ENCODE peak calls at places on chromosomes 12 and 14, in eight cellular contexts. E is fibroblast of lung; P is Peyer's patch; Z is CD8-positive, alpha-beta memory T cell; Q is transverse colon; T is tibial artery; K is left ventricle myocardium inferior; B is RWPE2. L is an unnamed sample.
A peak's percentile ranks its signal among the peaks of the same experiment; 100 is the strongest.

GRCh38 chr12:3724096-3724805 is 28.7 kb downstream of the CRACR2A start:
- DNase-seq in T (no peak), K (no peak), E (no peak), B (no peak), Q (peak; percentile 36), Z (no peak), P (no peak), L (no peak)

GRCh38 chr12:16165506-16165905 is 112.0 kb downstream of the SLC15A5 start:
- DNase-seq in B (no peak), E (peak; percentile 63), T (peak; percentile 67), Q (peak; percentile 52), P (no peak), K (no peak), Z (no peak), L (peak; percentile 10)

GRCh38 chr12:30796508-30796780 is 41.7 kb upstream of the CAPRIN2 start:
- DNase-seq in Q (peak; percentile 13), T (no peak), E (peak; percentile 71), B (no peak), P (no peak), K (no peak), Z (peak; percentile 1), L (no peak)

GRCh38 chr14:21455592-21455911 is 371 bp downstream of the CHD8 start:
- DNase-seq in K (no peak), B (peak; percentile 51), Q (no peak), E (no peak), Z (no peak), T (no peak), P (no peak), L (no peak)

GRCh38 chr14:47678993-47679392 is 3.6 kb upstream of the MDGA2 start:
- DNase-seq in B (no peak), K (no peak), P (no peak), Q (no peak), Z (no peak), E (no peak), T (no peak), L (no peak)

GRCh38 chr12:123912415-123913385 is 59.9 kb downstream of the CCDC92 start:
- DNase-seq in K (no peak), Q (no peak), P (no peak), B (no peak), E (no peak), Z (no peak), T (no peak), L (no peak)

GRCh38 chr12:106954462-106955376 is 988 bp upstream of the TMEM263 start:
- DNase-seq in Q (peak; percentile 24), K (peak; percentile 39), P (peak; percentile 27), E (peak; percentile 8), B (peak; percentile 35), Z (no peak), T (peak; percentile 38), L (peak; percentile 28)

GRCh38 chr12:6363330-6364036 is 11.9 kb downstream of the SCNN1A start:
- DNase-seq in K (peak; percentile 82), Z (peak; percentile 59), Q (peak; percentile 89), B (no peak), P (peak; percentile 64), E (peak; percentile 53), T (peak; percentile 63), L (peak; percentile 84)

GRCh38 chr14:74065746-74066575 is 18.3 kb downstream of the ALDH6A1 start:
- DNase-seq in K (no peak), P (no peak), Z (no peak), E (peak; percentile 75), Q (no peak), T (no peak), B (no peak), L (no peak)

GRCh38 chr14:71143391-71144290 is 236.4 kb downstream of the PCNX1 start:
- DNase-seq in K (no peak), Q (no peak), T (no peak), E (peak; percentile 34), Z (peak; percentile 57), P (peak; percentile 18), B (peak; percentile 94), L (no peak)

GRCh38 chr14:36925094-36925493 is 247.3 kb downstream of the SLC25A21 start:
- DNase-seq in P (no peak), K (no peak), B (no peak), E (no peak), T (no peak), Z (no peak), Q (no peak), L (no peak)

GRCh38 chr12:58069268-58069967 is 128.1 kb downstream of the ATP23 start:
- DNase-seq in E (peak; percentile 74), P (no peak), T (no peak), K (no peak), B (no peak), Q (no peak), Z (no peak), L (no peak)

GRCh38 chr14:105257464-105257863 is 9.1 kb downstream of the BTBD6 start:
- DNase-seq in P (no peak), Q (peak; percentile 91), Z (no peak), K (no peak), T (no peak), E (no peak), B (no peak), L (no peak)

GRCh38 chr12:95240556-95240955 is 22.9 kb downstream of the VEZT start:
- DNase-seq in E (no peak), B (no peak), K (no peak), Z (no peak), T (no peak), P (no peak), Q (no peak), L (no peak)

GRCh38 chr12:19688489-19688888 is 249.2 kb downstream of the AEBP2 start:
- DNase-seq in Q (no peak), Z (no peak), T (no peak), K (no peak), E (peak; percentile 44), B (no peak), P (no peak), L (no peak)

GRCh38 chr12:19681007-19681406 is 241.7 kb downstream of the AEBP2 start:
- DNase-seq in Z (no peak), K (no peak), B (no peak), T (no peak), P (no peak), Q (no peak), E (no peak), L (no peak)

GRCh38 chr12:19689226-19689625 is 249.9 kb downstream of the AEBP2 start:
- DNase-seq in E (no peak), T (no peak), B (no peak), K (no peak), Q (no peak), Z (no peak), P (no peak), L (no peak)

GRCh38 chr12:19683178-19683927 is 244.1 kb downstream of the AEBP2 start:
- DNase-seq in Z (no peak), T (no peak), P (no peak), Q (no peak), E (peak; percentile 54), K (no peak), B (no peak), L (no peak)
- H3K4me3 ChIP-seq in Z (no peak overlapping the region), T (no peak overlapping the region), P (no peak overlapping the region), Q (no peak overlapping the region), E (no peak overlapping the region), K (no peak overlapping the region), B (no peak overlapping the region), L (no peak overlapping the region)

DNA sequence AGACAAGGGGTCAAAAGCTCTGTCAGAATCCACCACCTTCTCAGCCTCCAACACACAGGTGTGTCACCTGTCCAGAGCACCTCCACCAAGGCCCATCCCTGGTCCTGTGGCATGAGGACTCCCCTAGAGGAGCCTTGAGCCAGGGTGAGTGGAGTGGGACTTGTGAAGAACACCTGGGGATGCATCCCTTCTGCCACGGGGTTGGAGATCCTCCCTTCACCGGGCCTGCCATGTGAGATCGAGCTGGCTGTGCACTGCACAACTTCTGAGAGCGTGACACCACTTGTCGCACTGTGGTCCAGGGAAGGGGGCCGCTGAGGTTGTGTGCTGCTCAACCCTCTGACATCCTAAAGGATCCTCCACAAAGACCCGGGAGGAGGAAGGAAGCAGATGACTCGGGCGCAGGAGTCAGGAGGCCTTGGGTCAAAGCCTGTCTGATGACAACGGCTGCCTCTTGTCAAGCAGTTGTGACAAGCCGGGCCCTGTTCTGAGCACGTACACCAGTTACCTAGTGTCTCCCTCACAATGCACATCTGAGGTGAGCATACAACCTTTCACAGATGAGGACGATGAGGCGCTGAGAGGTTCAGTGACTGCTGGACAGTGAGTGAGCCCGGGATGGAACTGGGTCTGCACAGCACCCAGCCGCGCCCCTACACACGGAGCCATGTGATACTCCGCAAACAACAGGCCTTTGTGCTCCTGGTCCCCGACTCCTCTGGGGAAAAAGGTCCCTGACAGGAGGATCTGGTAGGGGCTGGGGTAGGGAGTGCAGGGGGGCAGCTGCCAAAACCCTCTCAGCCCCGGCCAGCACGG is 35.6 kb downstream of the CHGA start:
- DNase-seq in Z (no peak), E (no peak), P (no peak), Q (no peak), B (no peak), K (no peak), T (no peak), L (no peak)
- H3K36me3 ChIP-seq in Z (peaks cover 7% of the 10 kb centered on the region), E (no peaks in the 10 kb centered on the region), P (no peaks in the 10 kb centered on the region), Q (no peaks in the 10 kb centered on the region), B (peaks cover 65% of the 10 kb centered on the region), K (peaks cover 48% of the 10 kb centered on the region), T (peaks cover 39% of the 10 kb centered on the region), L (no peaks in the 10 kb centered on the region)

GRCh38 chr14:23418021-23418420 is 9.9 kb upstream of the MYH6 start:
- DNase-seq in Z (no peak), K (no peak), B (no peak), T (no peak), E (no peak), P (no peak), Q (no peak), L (no peak)

GRCh38 chr14:23414254-23414653 is 6.2 kb upstream of the MYH6 start:
- DNase-seq in P (no peak), Z (no peak), E (no peak), T (no peak), B (no peak), Q (no peak), K (no peak), L (no peak)

GRCh38 chr14:23414906-23415820 is 7.1 kb upstream of the MYH6 start:
- DNase-seq in Z (no peak), T (no peak), K (no peak), Q (no peak), P (no peak), E (no peak), B (no peak), L (no peak)

GRCh38 chr14:23416801-23417200 is 8.7 kb upstream of the MYH6 start:
- DNase-seq in E (no peak), T (no peak), B (no peak), Q (no peak), Z (no peak), P (no peak), K (no peak), L (no peak)

GRCh38 chr14:23415821-23416480 is 7.9 kb upstream of the MYH6 start:
- DNase-seq in Q (no peak), K (no peak), P (no peak), Z (no peak), E (no peak), B (no peak), T (no peak), L (no peak)
- H3K27ac ChIP-seq in Q (no peak overlapping the region), K (peak overlapping the region; percentile 91), P (no peak overlapping the region), Z (no peak overlapping the region), E (no peak overlapping the region), B (no peak overlapping the region), T (no peak overlapping the region), L (no peak overlapping the region)

DNA sequence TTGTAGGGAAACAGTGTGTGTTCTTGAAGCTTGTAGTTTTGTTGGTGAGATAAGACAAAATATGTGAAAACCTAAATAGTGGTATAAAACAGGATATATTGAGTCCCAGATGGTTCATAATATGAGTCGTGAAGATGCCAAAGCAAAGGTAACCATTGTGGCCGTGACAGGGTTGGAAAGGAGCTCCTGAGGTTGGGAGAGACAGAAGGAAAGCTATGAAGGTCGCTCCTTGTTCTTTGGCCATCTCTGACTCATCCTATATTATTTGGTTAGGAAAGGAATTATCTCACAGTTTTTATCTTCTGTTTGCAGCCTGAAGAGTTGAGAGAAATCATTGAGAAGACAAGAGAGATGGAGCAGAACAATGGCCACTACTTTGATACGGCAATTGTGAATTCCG is 27.1 kb downstream of the ATP6V1D start:
- DNase-seq in Q (no peak), Z (no peak), B (no peak), K (no peak), E (no peak), T (no peak), P (no peak), L (no peak)
- H3K4me3 ChIP-seq in Q (no peak overlapping the region), Z (no peak overlapping the region), B (no peak overlapping the region), K (no peak overlapping the region), E (no peak overlapping the region), T (no peak overlapping the region), P (no peak overlapping the region), L (no peak overlapping the region)